ENCODE peak calls at places on chromosome 14, in four cellular contexts. I, O, C and F are unnamed samples.

GRCh38 chr14:61148742-61149350 is 132.3 kb downstream of the TMEM30B start:
- DNase-seq in I (no peak), O (no peak), C (no peak), F (no peak)

GRCh38 chr14:56816575-56817391 is 6.5 kb upstream of the OTX2 start:
- DNase-seq in I (peak), O (no peak), C (no peak), F (peak)

GRCh38 chr14:73662439-73663056 is 17.8 kb downstream of the DNAL1 start:
- DNase-seq in I (peak), O (no peak), C (peak), F (peak)

GRCh38 chr14:30679032-30679431 is 56.9 kb downstream of the SCFD1 start:
- DNase-seq in I (no peak), O (no peak), C (no peak), F (no peak)

GRCh38 chr14:99523661-99524050 is 42.4 kb downstream of the CCNK start:
- DNase-seq in I (no peak), O (no peak), C (no peak), F (no peak)

GRCh38 chr14:61219256-61219655 is 61.9 kb downstream of the TMEM30B start:
- DNase-seq in I (no peak), O (no peak), C (no peak), F (no peak)

GRCh38 chr14:103519837-103520212 is 2.8 kb downstream of the CKB start:
- DNase-seq in I (no peak), O (no peak), C (no peak), F (peak)

GRCh38 chr14:81137316-81137715 is 83.4 kb downstream of the GTF2A1 start:
- DNase-seq in I (no peak), O (no peak), C (no peak), F (peak)

GRCh38 chr14:52012635-52013034 is 23.3 kb downstream of the RTRAF start:
- DNase-seq in I (no peak), O (no peak), C (no peak), F (no peak)

GRCh38 chr14:103450423-103450822 is 65.2 kb downstream of the MARK3 start:
- DNase-seq in I (no peak), O (no peak), C (no peak), F (no peak)

GRCh38 chr14:21068521-21069387 is 1.4 kb upstream of the ARHGEF40 start:
- DNase-seq in I (peak), O (peak), C (no peak), F (peak)

GRCh38 chr14:71243697-71244096 is 336.4 kb downstream of the PCNX1 start:
- DNase-seq in I (no peak), O (no peak), C (no peak), F (no peak)

GRCh38 chr14:97206948-97207347 is 409.8 kb downstream of the VRK1 start:
- DNase-seq in I (no peak), O (no peak), C (no peak), F (no peak)

GRCh38 chr14:100818221-100818699 is 7.7 kb upstream of the MEG3 start:
- DNase-seq in I (no peak), O (no peak), C (no peak), F (no peak)

GRCh38 chr14:20400965-20401593 is 12.2 kb downstream of the TEP1 start:
- DNase-seq in I (no peak), O (no peak), C (no peak), F (peak)

GRCh38 chr14:99212646-99213045 is 59.4 kb downstream of the BCL11B start:
- DNase-seq in I (no peak), O (no peak), C (no peak), F (no peak)

GRCh38 chr14:104686624-104687517 is 2.5 kb upstream of the INF2 start:
- DNase-seq in I (no peak), O (no peak), C (no peak), F (peak)
- H2BK12ac ChIP-seq in I (no peak), O (peak), C (peak), F (peak)

DNA sequence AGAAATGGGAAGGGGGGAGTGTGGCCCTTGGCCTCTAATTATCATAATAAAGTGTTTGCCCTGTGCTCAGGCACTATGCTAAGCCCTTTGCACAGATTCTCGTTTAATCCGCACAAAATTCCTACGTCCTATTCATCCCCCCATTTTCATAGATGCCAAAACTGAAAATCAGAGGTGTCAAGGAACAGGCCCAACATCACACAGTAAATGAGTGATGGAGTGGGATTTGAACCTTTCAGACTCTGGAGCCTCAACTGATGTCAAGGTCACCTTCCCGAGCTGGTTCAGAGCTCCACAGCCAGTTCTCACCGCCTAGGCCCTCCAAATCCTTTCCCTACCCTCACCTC is 80.7 kb downstream of the IRF2BPL start:
- DNase-seq in I (no peak), O (no peak), C (no peak), F (no peak)
- H2BK12ac ChIP-seq in I (no peak), O (no peak), C (peak), F (no peak)

GRCh38 chr14:31994391-31995033 is 82.6 kb upstream of the ARHGAP5 start:
- DNase-seq in I (no peak), O (no peak), C (no peak), F (peak)
- H2BK12ac ChIP-seq in I (no peak), O (no peak), C (no peak), F (no peak)

DNA sequence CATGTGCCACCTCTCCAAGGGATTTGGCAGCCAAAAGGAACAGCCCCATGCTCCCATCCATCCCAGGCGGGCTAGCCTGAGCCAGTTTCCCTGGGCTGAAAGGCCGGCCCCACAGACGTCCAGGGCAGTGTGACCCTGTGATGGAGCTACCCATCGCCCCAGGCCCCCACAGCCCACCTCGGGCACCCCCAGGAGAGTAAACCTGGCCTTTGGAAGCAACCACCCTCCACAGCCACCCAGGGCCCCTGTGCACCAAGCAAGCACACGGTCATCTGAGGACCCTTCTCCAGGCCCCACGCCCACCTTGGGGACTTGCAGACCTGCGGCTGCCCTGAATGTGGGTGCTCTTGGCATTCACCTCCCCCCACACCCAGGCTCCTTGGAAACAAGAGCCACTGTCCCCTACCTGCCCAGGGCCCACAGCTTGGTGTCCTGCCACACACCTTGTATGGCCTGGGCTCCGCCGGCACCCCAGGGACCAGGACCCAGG is 8.4 kb downstream of the AHNAK2 start:
- DNase-seq in I (no peak), O (no peak), C (no peak), F (no peak)
- H2BK12ac ChIP-seq in I (no peak), O (peak), C (peak), F (no peak)

GRCh38 chr14:68622856-68623255 is 170.0 kb downstream of the ZFP36L1 start:
- DNase-seq in I (no peak), O (no peak), C (no peak), F (no peak)
- H2BK12ac ChIP-seq in I (no peak), O (no peak), C (no peak), F (peak)

GRCh38 chr14:49970474-49971147 is 77.7 kb downstream of the ARF6 start:
- DNase-seq in I (no peak), O (no peak), C (no peak), F (no peak)
- H2BK12ac ChIP-seq in I (no peak), O (no peak), C (no peak), F (peak)

DNA sequence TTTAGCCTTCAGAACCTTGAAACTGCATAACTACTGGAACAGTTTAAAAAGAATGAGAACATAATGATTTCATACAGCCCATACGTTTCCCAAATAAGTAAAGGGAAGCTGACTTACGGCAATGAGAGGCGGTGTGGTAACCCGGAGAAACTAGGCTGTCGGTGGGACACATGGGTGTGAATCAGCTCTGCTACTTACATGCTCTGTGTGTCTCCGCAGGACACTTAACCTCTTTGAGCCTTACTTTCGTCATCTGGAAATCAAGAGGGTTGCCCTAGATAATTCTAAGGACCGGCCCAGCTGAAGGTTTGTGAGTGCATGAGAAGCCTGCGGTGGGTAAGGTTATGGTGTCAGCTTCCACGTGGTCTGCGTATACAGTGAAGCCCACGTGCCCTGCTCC is 49.3 kb upstream of the PLEKHG3 start:
- DNase-seq in I (no peak), O (no peak), C (no peak), F (peak)
- H2BK12ac ChIP-seq in I (no peak), O (no peak), C (no peak), F (peak)

GRCh38 chr14:28468191-28469151 is 298.1 kb upstream of the FOXG1 start:
- DNase-seq in I (peak), O (no peak), C (no peak), F (no peak)

GRCh38 chr14:28467611-28468010 is 299.0 kb upstream of the FOXG1 start:
- DNase-seq in I (no peak), O (no peak), C (no peak), F (no peak)
- H2BK12ac ChIP-seq in I (no peak), O (no peak), C (no peak), F (no peak)

GRCh38 chr14:54632452-54632851 is 65.5 kb downstream of the SAMD4A start:
- DNase-seq in I (no peak), O (no peak), C (no peak), F (peak)

GRCh38 chr14:54631016-54631415 is 64.1 kb downstream of the SAMD4A start:
- DNase-seq in I (no peak), O (no peak), C (no peak), F (no peak)

GRCh38 chr14:54629183-54629582 is 62.3 kb downstream of the SAMD4A start:
- DNase-seq in I (no peak), O (no peak), C (no peak), F (no peak)

GRCh38 chr14:54629635-54630360 is 62.9 kb downstream of the SAMD4A start:
- DNase-seq in I (no peak), O (no peak), C (no peak), F (no peak)

DNA sequence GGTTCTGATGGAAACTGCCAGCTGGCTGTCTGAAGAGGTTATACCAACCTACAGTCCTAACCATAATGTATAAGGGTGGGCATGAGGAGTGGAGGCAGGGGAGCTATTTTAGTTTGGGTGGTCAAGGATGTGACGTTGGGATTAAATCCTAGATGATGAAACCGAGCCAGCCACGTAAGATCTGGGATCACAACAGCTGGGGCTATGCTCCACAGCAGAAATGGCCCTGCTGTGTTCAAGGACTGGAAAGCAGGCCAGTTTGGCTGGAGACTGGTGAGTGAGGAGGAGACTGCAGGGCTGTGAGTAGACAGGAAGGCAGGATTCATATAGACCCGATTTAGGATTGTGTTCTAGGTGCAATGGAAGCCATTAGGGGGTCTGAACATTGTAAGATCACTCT is 66.1 kb downstream of the SAMD4A start:
- DNase-seq in I (no peak), O (no peak), C (no peak), F (no peak)
- H2BK12ac ChIP-seq in I (no peak), O (no peak), C (no peak), F (no peak)

GRCh38 chr14:68675233-68675577 is 117.7 kb downstream of the ZFP36L1 start:
- DNase-seq in I (no peak), O (no peak), C (no peak), F (no peak)
- H2BK12ac ChIP-seq in I (no peak), O (no peak), C (no peak), F (peak)